ENCODE peak calls at places on chromosomes 6 and 20, in six cellular contexts. One of them, this sample, is unnamed.

GRCh38 chr20:24533449-24533848 is 64.0 kb downstream of the SYNDIG1 start:
- DNase-seq in esophagus muscularis mucosa: no peak
- DNase-seq in sigmoid colon: no peak
- DNase-seq in transverse colon: no peak
- DNase-seq in endothelial cell of umbilical vein: no peak
- DNase-seq in H1: no peak
- DNase-seq in this sample: no peak

GRCh38 chr20:56362833-56363413 is 4.1 kb downstream of the FAM210B start:
- DNase-seq in endothelial cell of umbilical vein: peak; percentile 44
- DNase-seq in sigmoid colon: no peak
- DNase-seq in esophagus muscularis mucosa: no peak
- DNase-seq in H1: no peak
- DNase-seq in transverse colon: no peak
- DNase-seq in this sample: no peak

GRCh38 chr20:36633285-36633772 is 12.7 kb downstream of the SLA2 start:
- DNase-seq in transverse colon: no peak
- DNase-seq in endothelial cell of umbilical vein: no peak
- DNase-seq in esophagus muscularis mucosa: no peak
- DNase-seq in sigmoid colon: no peak
- DNase-seq in H1: no peak
- DNase-seq in this sample: no peak

GRCh38 chr6:14476793-14477531 is 359.4 kb downstream of the CD83 start:
- DNase-seq in esophagus muscularis mucosa: no peak
- DNase-seq in H1: no peak
- DNase-seq in transverse colon: peak; percentile 74
- DNase-seq in sigmoid colon: peak; percentile 96
- DNase-seq in endothelial cell of umbilical vein: no peak
- DNase-seq in this sample: peak; percentile 51

GRCh38 chr6:41334482-41335023 is 855 bp upstream of the NCR2 start:
- DNase-seq in H1: no peak
- DNase-seq in transverse colon: no peak
- DNase-seq in endothelial cell of umbilical vein: no peak
- DNase-seq in esophagus muscularis mucosa: peak; percentile 91
- DNase-seq in sigmoid colon: no peak
- DNase-seq in this sample: no peak

GRCh38 chr6:155154158-155154830 is 109.5 kb upstream of the CLDN20 start:
- DNase-seq in transverse colon: no peak
- DNase-seq in esophagus muscularis mucosa: no peak
- DNase-seq in sigmoid colon: no peak
- DNase-seq in endothelial cell of umbilical vein: peak; percentile 68
- DNase-seq in H1: no peak
- DNase-seq in this sample: no peak

GRCh38 chr6:146526192-146526591 is 17.4 kb upstream of the RAB32 start:
- DNase-seq in sigmoid colon: no peak
- DNase-seq in transverse colon: no peak
- DNase-seq in endothelial cell of umbilical vein: peak; percentile 19
- DNase-seq in H1: no peak
- DNase-seq in esophagus muscularis mucosa: no peak
- DNase-seq in this sample: no peak

GRCh38 chr20:18613553-18613952 is 25.7 kb downstream of the DTD1 start:
- DNase-seq in esophagus muscularis mucosa: peak; percentile 12
- DNase-seq in H1: no peak
- DNase-seq in transverse colon: no peak
- DNase-seq in endothelial cell of umbilical vein: no peak
- DNase-seq in sigmoid colon: no peak
- DNase-seq in this sample: no peak

GRCh38 chr20:58956078-58956477 is 25.0 kb upstream of the NELFCD start:
- DNase-seq in esophagus muscularis mucosa: peak; percentile 21
- DNase-seq in H1: no peak
- DNase-seq in sigmoid colon: no peak
- DNase-seq in endothelial cell of umbilical vein: no peak
- DNase-seq in transverse colon: no peak
- DNase-seq in this sample: no peak

GRCh38 chr6:63923139-63923739 is 287.6 kb downstream of the PHF3 start:
- DNase-seq in endothelial cell of umbilical vein: peak; percentile 17
- DNase-seq in transverse colon: no peak
- DNase-seq in sigmoid colon: no peak
- DNase-seq in H1: no peak
- DNase-seq in esophagus muscularis mucosa: no peak
- DNase-seq in this sample: no peak

DNA sequence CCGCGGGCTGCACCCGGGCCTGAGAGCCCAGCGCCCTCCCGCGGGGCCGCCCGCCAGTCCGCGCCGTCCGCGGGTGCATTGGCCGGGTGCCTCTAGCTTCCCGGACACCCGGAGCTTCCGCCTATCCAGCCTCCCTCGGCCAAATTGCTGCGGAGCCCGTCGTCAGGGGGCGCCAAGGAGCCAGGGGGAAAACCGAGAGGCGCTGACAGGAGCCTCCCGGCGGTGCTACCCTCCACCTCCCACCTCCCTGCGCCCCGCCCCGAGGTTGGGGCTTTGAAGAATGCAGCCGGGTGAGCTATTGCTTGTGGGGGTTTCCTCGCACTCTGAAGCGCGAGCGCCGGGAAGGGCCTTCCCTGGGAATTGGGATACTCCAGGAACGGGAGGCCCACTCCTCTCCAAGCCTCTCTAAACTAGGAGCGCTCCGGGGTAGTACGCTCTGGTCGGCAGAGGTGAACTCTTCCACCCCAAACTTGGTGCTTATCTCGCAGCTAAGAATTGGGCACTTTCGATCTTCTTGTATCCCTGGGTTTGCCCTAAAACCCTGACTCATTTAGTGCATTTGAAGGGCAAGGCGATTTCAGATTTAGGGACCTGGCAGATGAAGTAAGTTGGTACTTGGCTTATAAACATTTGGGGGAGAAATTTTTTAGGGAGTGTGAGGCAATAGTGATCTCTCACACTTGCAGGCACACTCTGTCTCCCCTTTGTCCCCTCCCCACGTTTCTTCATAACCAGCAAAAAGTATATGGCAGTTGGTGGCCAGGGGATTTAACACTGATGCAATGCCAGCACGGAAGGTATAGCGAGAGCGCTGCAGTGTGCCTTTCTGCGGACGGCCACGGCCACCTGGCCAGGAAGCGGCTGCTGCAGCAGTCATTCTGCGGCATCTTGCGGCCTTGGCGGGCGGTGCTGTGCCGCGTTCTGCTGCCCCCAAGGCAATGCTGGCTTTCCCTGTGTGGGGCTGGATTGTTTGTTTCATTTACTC is 556 bp downstream of the BEND6 start:
- DNase-seq in transverse colon: peak; percentile 88
- DNase-seq in H1: peak; percentile 98
- DNase-seq in sigmoid colon: peak; percentile 91
- DNase-seq in endothelial cell of umbilical vein: peak; percentile 83
- DNase-seq in esophagus muscularis mucosa: no peak
- DNase-seq in this sample: peak; percentile 71
- TF ChIP-seq POLR2AphosphoS5 in transverse colon: no peak
- TF ChIP-seq POLR2AphosphoS5 in H1: peak; percentile 66
- TF ChIP-seq POLR2AphosphoS5 in sigmoid colon: no peak
- TF ChIP-seq POLR2AphosphoS5 in endothelial cell of umbilical vein: peak; percentile 56
- TF ChIP-seq POLR2AphosphoS5 in esophagus muscularis mucosa: no peak
- TF ChIP-seq POLR2AphosphoS5 in this sample: peak; percentile 35

GRCh38 chr6:73139681-73140080 is 85.6 kb downstream of the KHDC1L start:
- DNase-seq in H1: no peak
- DNase-seq in sigmoid colon: no peak
- DNase-seq in esophagus muscularis mucosa: no peak
- DNase-seq in endothelial cell of umbilical vein: no peak
- DNase-seq in transverse colon: no peak
- DNase-seq in this sample: no peak

GRCh38 chr6:73129653-73130443 is 95.4 kb downstream of the KHDC1L start:
- DNase-seq in endothelial cell of umbilical vein: peak; percentile 59
- DNase-seq in sigmoid colon: peak; percentile 76
- DNase-seq in esophagus muscularis mucosa: peak; percentile 94
- DNase-seq in transverse colon: peak; percentile 75
- DNase-seq in H1: peak; percentile 94
- DNase-seq in this sample: peak; percentile 89

GRCh38 chr6:73131706-73132105 is 93.6 kb downstream of the KHDC1L start:
- DNase-seq in transverse colon: no peak
- DNase-seq in esophagus muscularis mucosa: no peak
- DNase-seq in endothelial cell of umbilical vein: no peak
- DNase-seq in H1: no peak
- DNase-seq in sigmoid colon: no peak
- DNase-seq in this sample: no peak

GRCh38 chr6:73134588-73134987 is 90.7 kb downstream of the KHDC1L start:
- DNase-seq in endothelial cell of umbilical vein: peak; percentile 47
- DNase-seq in sigmoid colon: no peak
- DNase-seq in esophagus muscularis mucosa: no peak
- DNase-seq in transverse colon: peak; percentile 23
- DNase-seq in H1: peak; percentile 97
- DNase-seq in this sample: no peak
- H3K27ac ChIP-seq in endothelial cell of umbilical vein: no peak overlapping the region
- H3K27ac ChIP-seq in sigmoid colon: no peak overlapping the region
- H3K27ac ChIP-seq in esophagus muscularis mucosa: no peak overlapping the region
- H3K27ac ChIP-seq in transverse colon: no peak overlapping the region
- H3K27ac ChIP-seq in H1: no peak overlapping the region
- H3K27ac ChIP-seq in this sample: no peak overlapping the region

DNA sequence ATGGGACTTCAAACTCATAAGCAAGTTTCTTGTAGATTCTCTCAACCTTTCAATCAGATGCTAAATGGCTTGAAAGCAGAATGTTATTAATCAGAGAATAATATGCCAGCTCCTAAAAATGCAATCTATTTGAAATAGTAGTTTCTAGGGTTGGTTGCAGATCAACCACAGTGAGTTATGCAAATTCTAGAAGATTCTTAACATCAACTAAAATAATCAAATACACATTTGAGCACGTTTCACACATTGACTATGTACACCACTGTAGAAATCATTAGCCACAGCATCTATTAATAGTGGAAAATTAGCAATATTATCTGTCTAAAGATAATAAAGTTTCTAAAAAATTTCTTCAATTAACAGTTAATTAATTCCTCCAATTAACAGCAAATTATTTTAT is 141.9 kb upstream of the GJE1 start:
- DNase-seq in endothelial cell of umbilical vein: no peak
- DNase-seq in transverse colon: no peak
- DNase-seq in H1: no peak
- DNase-seq in esophagus muscularis mucosa: no peak
- DNase-seq in sigmoid colon: no peak
- DNase-seq in this sample: no peak
- H3K36me3 ChIP-seq in endothelial cell of umbilical vein: no peaks in the 10 kb centered on the region
- H3K36me3 ChIP-seq in transverse colon: no peaks in the 10 kb centered on the region
- H3K36me3 ChIP-seq in H1: peaks cover 5% of the 10 kb centered on the region
- H3K36me3 ChIP-seq in esophagus muscularis mucosa: no peaks in the 10 kb centered on the region
- H3K36me3 ChIP-seq in sigmoid colon: no peaks in the 10 kb centered on the region
- H3K36me3 ChIP-seq in this sample: no peaks in the 10 kb centered on the region

GRCh38 chr6:132322398-132322797 is 78.9 kb downstream of the MOXD1 start:
- DNase-seq in H1: no peak
- DNase-seq in esophagus muscularis mucosa: no peak
- DNase-seq in sigmoid colon: no peak
- DNase-seq in endothelial cell of umbilical vein: no peak
- DNase-seq in transverse colon: no peak
- DNase-seq in this sample: no peak

GRCh38 chr6:132314432-132314831 is 86.8 kb downstream of the MOXD1 start:
- DNase-seq in sigmoid colon: no peak
- DNase-seq in H1: no peak
- DNase-seq in transverse colon: no peak
- DNase-seq in esophagus muscularis mucosa: no peak
- DNase-seq in endothelial cell of umbilical vein: no peak
- DNase-seq in this sample: no peak

GRCh38 chr6:132316970-132317369 is 84.3 kb downstream of the MOXD1 start:
- DNase-seq in sigmoid colon: no peak
- DNase-seq in esophagus muscularis mucosa: no peak
- DNase-seq in transverse colon: no peak
- DNase-seq in H1: no peak
- DNase-seq in endothelial cell of umbilical vein: no peak
- DNase-seq in this sample: no peak

DNA sequence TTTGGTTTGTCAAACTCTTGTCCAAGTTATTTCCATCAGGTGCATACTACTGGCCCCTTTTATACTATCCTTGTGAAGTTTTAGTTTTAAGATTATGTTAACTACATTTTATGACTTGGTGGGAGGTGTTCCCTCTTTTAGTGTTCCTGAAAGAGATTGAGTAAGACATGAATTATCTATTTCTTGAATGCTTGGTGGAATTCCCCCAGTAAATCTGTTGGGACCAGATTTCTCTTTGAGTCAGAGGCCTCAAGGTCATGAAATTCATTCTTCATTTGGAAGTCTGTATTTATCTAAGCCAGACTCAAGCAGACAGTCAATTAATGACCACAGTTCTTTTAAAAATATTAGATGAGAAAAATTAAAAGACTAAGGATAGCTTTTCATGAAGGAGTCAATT is 81.3 kb downstream of the MOXD1 start:
- DNase-seq in sigmoid colon: no peak
- DNase-seq in transverse colon: no peak
- DNase-seq in H1: no peak
- DNase-seq in esophagus muscularis mucosa: no peak
- DNase-seq in endothelial cell of umbilical vein: peak; percentile 7
- DNase-seq in this sample: no peak
- TF ChIP-seq POLR2AphosphoS5 in sigmoid colon: no peak
- TF ChIP-seq POLR2AphosphoS5 in transverse colon: no peak
- TF ChIP-seq POLR2AphosphoS5 in H1: no peak
- TF ChIP-seq POLR2AphosphoS5 in esophagus muscularis mucosa: no peak
- TF ChIP-seq POLR2AphosphoS5 in endothelial cell of umbilical vein: no peak
- TF ChIP-seq POLR2AphosphoS5 in this sample: no peak

GRCh38 chr6:3326981-3327380 is 68.2 kb downstream of the PSMG4 start:
- DNase-seq in esophagus muscularis mucosa: no peak
- DNase-seq in transverse colon: no peak
- DNase-seq in endothelial cell of umbilical vein: no peak
- DNase-seq in sigmoid colon: peak; percentile 46
- DNase-seq in H1: no peak
- DNase-seq in this sample: peak; percentile 20

GRCh38 chr6:3329491-3330051 is 70.8 kb downstream of the PSMG4 start:
- DNase-seq in endothelial cell of umbilical vein: no peak
- DNase-seq in H1: no peak
- DNase-seq in sigmoid colon: no peak
- DNase-seq in esophagus muscularis mucosa: no peak
- DNase-seq in transverse colon: no peak
- DNase-seq in this sample: no peak

GRCh38 chr6:3328796-3329195 is 70.0 kb downstream of the PSMG4 start:
- DNase-seq in transverse colon: no peak
- DNase-seq in endothelial cell of umbilical vein: no peak
- DNase-seq in esophagus muscularis mucosa: no peak
- DNase-seq in sigmoid colon: no peak
- DNase-seq in H1: no peak
- DNase-seq in this sample: no peak

GRCh38 chr6:3327403-3327802 is 68.7 kb downstream of the PSMG4 start:
- DNase-seq in endothelial cell of umbilical vein: no peak
- DNase-seq in sigmoid colon: no peak
- DNase-seq in esophagus muscularis mucosa: no peak
- DNase-seq in transverse colon: no peak
- DNase-seq in H1: no peak
- DNase-seq in this sample: no peak

DNA sequence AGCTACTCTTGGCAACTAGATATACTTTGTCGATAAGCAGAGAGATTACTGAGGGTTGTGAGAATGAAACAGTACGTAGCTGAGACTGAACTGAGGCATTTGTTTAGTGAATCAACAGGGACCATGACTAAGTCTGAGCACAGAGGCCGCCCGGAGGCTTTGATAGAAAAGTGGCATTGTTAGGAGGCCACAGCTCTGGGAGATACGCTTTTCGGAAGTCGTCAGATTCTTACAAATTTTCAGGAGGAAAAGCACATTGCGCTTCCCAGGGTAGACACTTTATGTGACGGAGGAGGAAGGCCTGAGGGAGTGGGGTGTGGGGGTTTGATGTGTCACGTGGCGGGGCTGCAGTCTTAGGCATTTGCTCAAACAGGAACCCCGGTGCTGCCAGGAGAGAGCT is 69.4 kb downstream of the PSMG4 start:
- DNase-seq in esophagus muscularis mucosa: no peak
- DNase-seq in transverse colon: no peak
- DNase-seq in sigmoid colon: peak; percentile 58
- DNase-seq in H1: no peak
- DNase-seq in endothelial cell of umbilical vein: no peak
- DNase-seq in this sample: no peak
- H3K27ac ChIP-seq in esophagus muscularis mucosa: peak overlapping the region; percentile 77
- H3K27ac ChIP-seq in transverse colon: peak overlapping the region; percentile 15
- H3K27ac ChIP-seq in sigmoid colon: peak overlapping the region; percentile 73
- H3K27ac ChIP-seq in H1: no peak overlapping the region
- H3K27ac ChIP-seq in endothelial cell of umbilical vein: no peak overlapping the region
- H3K27ac ChIP-seq in this sample: peak overlapping the region; percentile 16

GRCh38 chr6:25966707-25967106 is 4.1 kb downstream of the TRIM38 start:
- DNase-seq in sigmoid colon: no peak
- DNase-seq in endothelial cell of umbilical vein: no peak
- DNase-seq in H1: no peak
- DNase-seq in transverse colon: no peak
- DNase-seq in esophagus muscularis mucosa: no peak
- DNase-seq in this sample: no peak
- H3K36me3 ChIP-seq in sigmoid colon: peaks cover 22% of the 10 kb centered on the region
- H3K36me3 ChIP-seq in endothelial cell of umbilical vein: peaks cover 24% of the 10 kb centered on the region
- H3K36me3 ChIP-seq in H1: peaks cover 1% of the 10 kb centered on the region
- H3K36me3 ChIP-seq in transverse colon: peaks cover 47% of the 10 kb centered on the region
- H3K36me3 ChIP-seq in esophagus muscularis mucosa: peaks cover 25% of the 10 kb centered on the region
- H3K36me3 ChIP-seq in this sample: peaks cover 63% of the 10 kb centered on the region

This sample was measured in stomach.